ENCODE peak calls at places on chromosomes 4 and X, in ten cellular contexts. H, W, G, O, V, X, N, A, P and S are unnamed samples.

GRCh38 chrX:86215260-86215659 is 67.0 kb downstream of the DACH2 start:
- DNase-seq in H (no peak), W (no peak), G (no peak), O (no peak), V (no peak), X (no peak), N (no peak), A (no peak), P (no peak), S (no peak)

GRCh38 chr4:54165438-54165837 is 63.7 kb upstream of the PDGFRA start:
- DNase-seq in H (no peak), W (peak), G (no peak), O (peak), V (no peak), X (peak), N (peak), A (no peak), P (no peak), S (no peak)

GRCh38 chr4:36235306-36235705 is 9.0 kb downstream of the ARAP2 start:
- DNase-seq in H (no peak), W (no peak), G (no peak), O (peak), V (no peak), X (no peak), N (peak), A (no peak), P (no peak), S (no peak)

GRCh38 chr4:76569225-76569624 is 134.2 kb downstream of the SHROOM3 start:
- DNase-seq in H (no peak), W (no peak), G (no peak), O (peak), V (no peak), X (no peak), N (no peak), A (no peak), P (no peak), S (no peak)

GRCh38 chrX:134761788-134762187 is 103.5 kb upstream of the PLAC1 start:
- DNase-seq in H (no peak), W (no peak), G (no peak), O (peak), V (no peak), X (peak), N (peak), A (no peak), P (no peak), S (no peak)

GRCh38 chr4:7427326-7428260 is 7.1 kb downstream of the PSAPL1 start:
- DNase-seq in H (no peak), W (no peak), G (no peak), O (no peak), V (no peak), X (no peak), N (no peak), A (no peak), P (no peak), S (no peak)

GRCh38 chr4:89000844-89001360 is 56.1 kb downstream of the FAM13A start:
- DNase-seq in H (no peak), W (peak), G (peak), O (peak), V (peak), X (peak), N (peak), A (no peak), P (no peak), S (no peak)

GRCh38 chrX:106168107-106168506 is at the start of gene PWWP3B:
- DNase-seq in H (no peak), W (peak), G (no peak), O (peak), V (peak), X (peak), N (peak), A (no peak), P (peak), S (no peak)

GRCh38 chr4:147370473-147370872 is 110.4 kb upstream of the EDNRA start:
- DNase-seq in H (no peak), W (peak), G (no peak), O (peak), V (no peak), X (peak), N (peak), A (no peak), P (no peak), S (no peak)

GRCh38 chrX:67604979-67605703 is 61.3 kb downstream of the AR start:
- DNase-seq in H (no peak), W (peak), G (no peak), O (peak), V (no peak), X (peak), N (peak), A (no peak), P (no peak), S (no peak)

GRCh38 chrX:13803116-13803515 is 13.8 kb downstream of the GPM6B start:
- DNase-seq in H (no peak), W (no peak), G (no peak), O (no peak), V (no peak), X (no peak), N (no peak), A (no peak), P (no peak), S (no peak)

GRCh38 chr4:69167300-69167699 is 47.2 kb downstream of the UGT2B11 start:
- DNase-seq in H (no peak), W (no peak), G (no peak), O (peak), V (no peak), X (peak), N (no peak), A (no peak), P (no peak), S (no peak)

GRCh38 chr4:3849140-3849539 is 83.0 kb downstream of the ADRA2C start:
- DNase-seq in H (no peak), W (no peak), G (no peak), O (no peak), V (no peak), X (no peak), N (no peak), A (no peak), P (no peak), S (no peak)

GRCh38 chr4:16977081-16977480 is 78.6 kb upstream of the LDB2 start:
- DNase-seq in H (no peak), W (no peak), G (no peak), O (no peak), V (no peak), X (no peak), N (no peak), A (no peak), P (no peak), S (no peak)

GRCh38 chr4:139315221-139315675 is 13.0 kb upstream of the NDUFC1 start:
- DNase-seq in H (no peak), W (no peak), G (no peak), O (peak), V (no peak), X (no peak), N (no peak), A (no peak), P (no peak), S (peak)

GRCh38 chr4:16843831-16844508 is 54.5 kb downstream of the LDB2 start:
- DNase-seq in H (no peak), W (no peak), G (no peak), O (peak), V (no peak), X (peak), N (peak), A (no peak), P (no peak), S (no peak)

GRCh38 chr4:155403886-155404285 is 27.1 kb upstream of the MAP9 start:
- DNase-seq in H (no peak), W (peak), G (no peak), O (peak), V (no peak), X (peak), N (peak), A (no peak), P (no peak), S (no peak)

GRCh38 chr4:2535386-2536192 is 858 bp upstream of the FAM193A start:
- DNase-seq in H (peak), W (no peak), G (no peak), O (peak), V (peak), X (peak), N (peak), A (peak), P (peak), S (peak)

GRCh38 chr4:111814961-111815360 is 330.3 kb upstream of the FAM241A start:
- DNase-seq in H (no peak), W (no peak), G (no peak), O (no peak), V (no peak), X (no peak), N (no peak), A (no peak), P (no peak), S (no peak)

GRCh38 chr4:12679217-12679616 is 804.9 kb downstream of the RAB28 start:
- DNase-seq in H (no peak), W (peak), G (no peak), O (peak), V (no peak), X (peak), N (no peak), A (no peak), P (no peak), S (no peak)

GRCh38 chrX:136835761-136836160 is 44.8 kb downstream of the RBMX start:
- DNase-seq in H (no peak), W (no peak), G (no peak), O (no peak), V (no peak), X (no peak), N (no peak), A (no peak), P (no peak), S (no peak)

GRCh38 chr4:7722716-7723115 is 216.9 kb downstream of the AFAP1 start:
- DNase-seq in H (no peak), W (no peak), G (no peak), O (no peak), V (no peak), X (no peak), N (no peak), A (no peak), P (no peak), S (no peak)